ENCODE peak calls at places on chromosomes 13 and 19, in seven cellular contexts. One of them, this sample, is unnamed.

GRCh38 chr19:39643591-39643990 is 12.1 kb upstream of the LGALS16 start:
- DNase-seq in endodermal cell: no peak
- DNase-seq in H9: no peak
- DNase-seq in pancreas: no peak
- DNase-seq in CD8-positive, alpha-beta T cell: no peak
- DNase-seq in upper lobe of left lung: no peak
- DNase-seq in astrocyte: no peak
- DNase-seq in this sample: no peak

GRCh38 chr13:100040196-100040595 is 48.7 kb upstream of the PCCA start:
- DNase-seq in endodermal cell: no peak
- DNase-seq in astrocyte: no peak
- DNase-seq in CD8-positive, alpha-beta T cell: no peak
- DNase-seq in upper lobe of left lung: no peak
- DNase-seq in pancreas: no peak
- DNase-seq in H9: no peak
- DNase-seq in this sample: no peak

GRCh38 chr13:26022538-26023292 is 29.1 kb downstream of the SHISA2 start:
- DNase-seq in pancreas: peak; percentile 75
- DNase-seq in H9: no peak
- DNase-seq in endodermal cell: no peak
- DNase-seq in upper lobe of left lung: peak; percentile 59
- DNase-seq in CD8-positive, alpha-beta T cell: no peak
- DNase-seq in astrocyte: peak; percentile 67
- DNase-seq in this sample: no peak

GRCh38 chr13:45468676-45469075 is 3.9 kb downstream of the COG3 start:
- DNase-seq in upper lobe of left lung: no peak
- DNase-seq in H9: no peak
- DNase-seq in endodermal cell: no peak
- DNase-seq in CD8-positive, alpha-beta T cell: no peak
- DNase-seq in pancreas: no peak
- DNase-seq in astrocyte: no peak
- DNase-seq in this sample: no peak

GRCh38 chr13:114286808-114287207 is 5.4 kb downstream of the UPF3A start:
- DNase-seq in CD8-positive, alpha-beta T cell: no peak
- DNase-seq in H9: no peak
- DNase-seq in endodermal cell: no peak
- DNase-seq in astrocyte: peak; percentile 77
- DNase-seq in pancreas: no peak
- DNase-seq in upper lobe of left lung: no peak
- DNase-seq in this sample: no peak

GRCh38 chr13:29884671-29885424 is 34.4 kb upstream of the UBL3 start:
- DNase-seq in endodermal cell: peak; percentile 68
- DNase-seq in upper lobe of left lung: no peak
- DNase-seq in pancreas: no peak
- DNase-seq in astrocyte: peak; percentile 58
- DNase-seq in H9: peak; percentile 53
- DNase-seq in CD8-positive, alpha-beta T cell: no peak
- DNase-seq in this sample: no peak

GRCh38 chr13:111559612-111560423 is 239.4 kb downstream of the TEX29 start:
- DNase-seq in endodermal cell: no peak
- DNase-seq in CD8-positive, alpha-beta T cell: no peak
- DNase-seq in upper lobe of left lung: no peak
- DNase-seq in pancreas: no peak
- DNase-seq in astrocyte: no peak
- DNase-seq in H9: no peak
- DNase-seq in this sample: no peak

GRCh38 chr19:51783373-51783772 is 11.6 kb upstream of the FPR3 start:
- DNase-seq in H9: no peak
- DNase-seq in pancreas: no peak
- DNase-seq in endodermal cell: peak; percentile 52
- DNase-seq in upper lobe of left lung: no peak
- DNase-seq in CD8-positive, alpha-beta T cell: no peak
- DNase-seq in astrocyte: no peak
- DNase-seq in this sample: no peak

GRCh38 chr13:113205428-113205931 is 3.0 kb downstream of the PCID2 start:
- DNase-seq in upper lobe of left lung: no peak
- DNase-seq in endodermal cell: no peak
- DNase-seq in pancreas: no peak
- DNase-seq in CD8-positive, alpha-beta T cell: no peak
- DNase-seq in H9: no peak
- DNase-seq in astrocyte: peak; percentile 68
- DNase-seq in this sample: no peak

GRCh38 chr13:113547248-113547971 is 37.1 kb upstream of the TFDP1 start:
- DNase-seq in astrocyte: peak; percentile 81
- DNase-seq in H9: no peak
- DNase-seq in pancreas: no peak
- DNase-seq in upper lobe of left lung: no peak
- DNase-seq in CD8-positive, alpha-beta T cell: no peak
- DNase-seq in endodermal cell: peak; percentile 22
- DNase-seq in this sample: no peak

GRCh38 chr13:110262944-110263343 is 44.0 kb downstream of the COL4A1 start:
- DNase-seq in H9: no peak
- DNase-seq in upper lobe of left lung: no peak
- DNase-seq in astrocyte: no peak
- DNase-seq in CD8-positive, alpha-beta T cell: no peak
- DNase-seq in endodermal cell: peak; percentile 25
- DNase-seq in pancreas: no peak
- DNase-seq in this sample: no peak

GRCh38 chr13:110259651-110260050 is 47.3 kb downstream of the COL4A1 start:
- DNase-seq in pancreas: no peak
- DNase-seq in H9: no peak
- DNase-seq in endodermal cell: no peak
- DNase-seq in upper lobe of left lung: no peak
- DNase-seq in CD8-positive, alpha-beta T cell: no peak
- DNase-seq in astrocyte: no peak
- DNase-seq in this sample: no peak

GRCh38 chr13:110262082-110262436 is 44.9 kb downstream of the COL4A1 start:
- DNase-seq in endodermal cell: peak; percentile 25
- DNase-seq in CD8-positive, alpha-beta T cell: no peak
- DNase-seq in H9: no peak
- DNase-seq in astrocyte: no peak
- DNase-seq in upper lobe of left lung: no peak
- DNase-seq in pancreas: no peak
- DNase-seq in this sample: no peak

GRCh38 chr13:110262494-110262893 is 44.5 kb downstream of the COL4A1 start:
- DNase-seq in astrocyte: no peak
- DNase-seq in H9: no peak
- DNase-seq in endodermal cell: peak; percentile 22
- DNase-seq in CD8-positive, alpha-beta T cell: no peak
- DNase-seq in pancreas: no peak
- DNase-seq in upper lobe of left lung: no peak
- DNase-seq in this sample: no peak

DNA sequence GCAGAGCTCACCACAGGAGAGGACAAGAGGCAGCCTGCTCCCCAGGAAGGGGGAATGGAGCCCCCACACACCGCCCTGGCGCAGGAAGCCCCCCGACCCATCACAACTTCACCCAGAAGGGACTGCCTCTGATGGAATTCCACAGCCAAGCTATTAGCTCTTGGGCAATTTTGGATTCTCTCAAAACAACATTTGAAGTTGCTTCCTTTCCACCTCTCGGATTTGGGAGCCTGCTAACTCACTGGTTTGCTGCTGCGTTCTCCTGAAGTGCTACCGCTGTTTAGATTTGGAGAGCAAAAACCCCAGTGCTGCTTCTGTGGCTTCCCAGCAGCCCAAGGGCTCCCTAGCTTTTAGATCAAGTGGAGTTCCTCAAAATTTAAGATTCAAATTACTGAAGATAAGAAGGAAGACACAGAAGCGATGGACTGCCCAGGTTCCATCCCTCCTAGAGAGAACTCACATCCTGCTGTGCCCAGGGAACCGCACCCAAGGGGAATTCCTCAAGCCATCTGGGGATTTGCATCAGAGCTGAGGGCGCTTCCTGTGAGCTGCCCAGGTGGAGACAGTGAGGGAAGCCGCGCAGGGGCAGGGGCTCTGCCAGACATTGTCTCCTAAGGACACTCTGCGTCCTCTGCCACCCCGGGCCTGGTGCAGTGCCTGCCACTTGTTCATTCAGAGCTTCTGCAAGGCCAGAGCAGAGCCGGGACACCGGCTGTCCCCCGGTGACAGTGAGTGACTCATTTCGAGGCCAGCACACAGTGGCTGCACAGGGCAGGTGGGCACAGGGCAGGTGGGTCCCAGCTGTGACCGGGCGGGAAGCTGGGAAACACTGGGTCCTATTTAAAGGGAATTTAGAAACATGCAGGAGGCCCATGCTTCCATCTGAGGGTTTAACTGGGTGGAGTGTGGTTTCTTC is 45.5 kb downstream of the COL4A1 start:
- DNase-seq in upper lobe of left lung: peak; percentile 66
- DNase-seq in H9: peak; percentile 61
- DNase-seq in astrocyte: no peak
- DNase-seq in endodermal cell: peak; percentile 71
- DNase-seq in CD8-positive, alpha-beta T cell: no peak
- DNase-seq in pancreas: no peak
- DNase-seq in this sample: no peak
- H3K4me1 ChIP-seq in upper lobe of left lung: peaks cover 41% of the 10 kb centered on the region
- H3K4me1 ChIP-seq in H9: peaks cover 12% of the 10 kb centered on the region
- H3K4me1 ChIP-seq in astrocyte: peaks cover 49% of the 10 kb centered on the region
- H3K4me1 ChIP-seq in endodermal cell: no peaks in the 10 kb centered on the region
- H3K4me1 ChIP-seq in CD8-positive, alpha-beta T cell: no peaks in the 10 kb centered on the region
- H3K4me1 ChIP-seq in pancreas: no peaks in the 10 kb centered on the region
- H3K4me1 ChIP-seq in this sample: no peaks in the 10 kb centered on the region

DNA sequence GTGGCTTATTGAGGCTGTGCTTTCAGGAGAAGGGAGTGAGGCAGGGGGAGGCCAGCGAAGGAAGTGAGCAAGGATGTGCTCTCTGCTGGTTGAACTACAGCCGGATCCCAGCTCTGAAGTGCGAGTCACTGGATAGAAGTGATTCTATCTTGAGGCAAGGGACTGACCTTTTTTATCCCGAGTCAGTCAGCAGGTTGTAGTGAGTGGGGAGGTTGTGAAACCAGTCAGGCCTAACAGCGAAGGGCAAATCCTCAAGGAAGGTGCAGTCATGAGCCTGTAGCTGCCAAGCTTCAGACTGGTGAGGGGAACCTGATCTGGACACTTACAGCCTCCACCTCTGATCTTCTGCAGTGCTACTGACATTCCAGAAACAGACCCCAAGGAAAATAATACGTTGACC is 18.6 kb downstream of the SCEL start:
- DNase-seq in CD8-positive, alpha-beta T cell: no peak
- DNase-seq in H9: no peak
- DNase-seq in astrocyte: no peak
- DNase-seq in pancreas: no peak
- DNase-seq in upper lobe of left lung: no peak
- DNase-seq in endodermal cell: no peak
- DNase-seq in this sample: no peak
- H3K27ac ChIP-seq in CD8-positive, alpha-beta T cell: no peak overlapping the region
- H3K27ac ChIP-seq in H9: no peak overlapping the region
- H3K27ac ChIP-seq in astrocyte: no peak overlapping the region
- H3K27ac ChIP-seq in pancreas: no peak overlapping the region
- H3K27ac ChIP-seq in upper lobe of left lung: no peak overlapping the region
- H3K27ac ChIP-seq in endodermal cell: no peak overlapping the region
- H3K27ac ChIP-seq in this sample: no peak overlapping the region

DNA sequence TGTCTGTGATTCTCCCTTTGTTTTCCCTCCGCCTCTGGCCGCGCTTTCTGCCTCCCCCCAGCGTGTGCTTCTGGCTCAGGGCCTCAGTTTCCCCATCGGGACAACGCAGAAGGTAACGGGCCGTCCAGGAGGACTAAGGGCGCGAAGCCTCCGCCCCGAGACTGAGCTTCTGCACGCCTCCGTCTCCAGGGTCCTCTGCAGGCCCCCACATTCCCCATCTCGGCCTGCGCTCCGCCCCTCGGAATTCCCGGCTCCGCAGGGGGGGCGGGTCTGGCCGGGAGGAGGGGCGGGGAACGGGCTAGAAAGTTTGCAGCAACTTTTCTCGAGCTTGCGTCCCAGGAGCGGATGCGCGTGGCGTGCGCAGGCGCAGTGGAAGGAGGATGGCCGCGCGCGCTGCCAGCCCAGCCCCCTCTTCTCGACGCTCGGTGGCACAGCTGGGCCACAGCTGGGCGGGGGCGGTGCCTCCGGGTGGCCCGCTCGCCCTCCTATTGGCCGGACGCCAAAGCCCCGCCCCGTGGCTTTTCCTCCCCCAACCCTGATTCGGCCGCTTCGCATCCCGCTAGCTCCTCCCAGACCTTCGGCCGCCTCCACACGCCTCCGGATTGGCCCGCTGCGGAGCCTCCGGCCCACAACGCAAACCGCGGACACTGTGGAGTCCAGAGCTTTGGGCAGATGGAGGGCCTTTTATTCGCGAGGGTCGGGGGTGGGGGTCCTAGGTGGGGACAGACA is at the start of gene SIX5:
- DNase-seq in endodermal cell: peak; percentile 99
- DNase-seq in upper lobe of left lung: peak; percentile 100
- DNase-seq in astrocyte: peak; percentile 88
- DNase-seq in pancreas: peak; percentile 100
- DNase-seq in CD8-positive, alpha-beta T cell: peak; percentile 89
- DNase-seq in H9: peak; percentile 99
- DNase-seq in this sample: peak; percentile 86
- H3K4me1 ChIP-seq in endodermal cell: peaks cover 13% of the 10 kb centered on the region
- H3K4me1 ChIP-seq in upper lobe of left lung: peaks cover 39% of the 10 kb centered on the region
- H3K4me1 ChIP-seq in astrocyte: peaks cover 34% of the 10 kb centered on the region
- H3K4me1 ChIP-seq in pancreas: peaks cover 30% of the 10 kb centered on the region
- H3K4me1 ChIP-seq in CD8-positive, alpha-beta T cell: peaks cover 22% of the 10 kb centered on the region
- H3K4me1 ChIP-seq in H9: peaks cover 3% of the 10 kb centered on the region
- H3K4me1 ChIP-seq in this sample: peaks cover 30% of the 10 kb centered on the region

DNA sequence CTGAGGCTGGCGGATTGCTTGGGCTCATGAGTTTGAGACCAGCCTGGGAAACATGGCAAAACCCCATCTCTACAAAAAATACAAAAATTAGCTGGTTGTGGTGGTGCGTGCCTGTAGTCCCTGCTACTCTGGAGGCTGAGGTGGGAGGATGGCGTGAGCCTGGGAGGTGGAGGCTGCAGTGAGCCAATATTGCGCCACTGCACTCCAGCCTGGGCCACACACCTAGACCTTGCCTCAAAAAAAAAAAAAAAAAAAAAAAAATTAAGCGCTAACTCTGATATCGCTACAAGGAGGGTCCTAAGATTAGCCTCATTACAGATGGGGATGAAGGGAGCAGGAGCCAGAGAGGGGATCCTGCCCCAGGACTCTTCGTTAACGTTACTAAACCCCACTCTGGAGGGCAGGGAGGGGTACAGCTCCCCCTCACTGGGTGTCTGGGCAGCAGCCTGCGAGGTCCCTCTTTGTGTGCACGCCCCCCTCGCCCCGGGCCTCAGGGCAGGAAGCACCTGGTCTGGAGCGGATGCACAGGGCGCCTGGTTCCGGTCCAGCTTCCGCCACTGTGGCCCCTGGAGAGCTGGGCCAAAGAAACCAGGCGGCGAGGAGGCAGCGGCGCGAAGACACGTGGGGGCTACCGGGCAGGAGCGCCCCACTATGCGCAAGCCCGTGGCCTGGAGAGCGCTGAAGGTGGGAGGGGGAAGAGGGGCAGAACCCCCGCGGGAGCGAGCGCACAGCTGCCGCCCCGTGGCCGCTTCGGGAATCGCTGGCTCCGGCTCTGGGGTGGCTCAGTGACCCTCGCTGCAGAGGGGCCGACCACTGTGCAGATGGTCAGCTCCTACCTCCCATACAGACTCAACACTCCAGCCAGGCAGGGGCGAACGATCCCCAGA is 1.5 kb upstream of the LYL1 start:
- DNase-seq in upper lobe of left lung: peak; percentile 94
- DNase-seq in endodermal cell: peak; percentile 87
- DNase-seq in pancreas: no peak
- DNase-seq in astrocyte: no peak
- DNase-seq in CD8-positive, alpha-beta T cell: peak; percentile 57
- DNase-seq in H9: peak; percentile 69
- DNase-seq in this sample: peak; percentile 44
- H3K27ac ChIP-seq in upper lobe of left lung: peak overlapping the region; percentile 98
- H3K27ac ChIP-seq in endodermal cell: no peak overlapping the region
- H3K27ac ChIP-seq in pancreas: no peak overlapping the region
- H3K27ac ChIP-seq in astrocyte: no peak overlapping the region
- H3K27ac ChIP-seq in CD8-positive, alpha-beta T cell: peak overlapping the region; percentile 60
- H3K27ac ChIP-seq in H9: no peak overlapping the region
- H3K27ac ChIP-seq in this sample: peak overlapping the region; percentile 66